ENCODE peak calls at places on chromosomes 2 and 18, in nine cellular contexts. One of them, this sample, is unnamed.

GRCh38 chr2:40369619-40370397 is 82.1 kb downstream of the SLC8A1 start:
- DNase-seq in cardiac muscle cell: peak; percentile 61
- DNase-seq in fibroblast of the aortic adventitia: peak; percentile 54
- DNase-seq in IMR-90: peak; percentile 85
- DNase-seq in CD4-positive, alpha-beta T cell: no peak
- DNase-seq in nephron progenitor cell: no peak
- DNase-seq in activated B cell treated with CpG ODN at 0.5 μM for 24 hours: no peak
- DNase-seq in neural crest cell: no peak
- DNase-seq in kidney epithelial cell: no peak
- DNase-seq in this sample: peak; percentile 73

GRCh38 chr2:191247381-191248057 is 2.3 kb downstream of the MYO1B start:
- DNase-seq in cardiac muscle cell: peak; percentile 90
- DNase-seq in fibroblast of the aortic adventitia: peak; percentile 93
- DNase-seq in IMR-90: peak; percentile 98
- DNase-seq in CD4-positive, alpha-beta T cell: no peak
- DNase-seq in nephron progenitor cell: no peak
- DNase-seq in activated B cell treated with CpG ODN at 0.5 μM for 24 hours: no peak
- DNase-seq in neural crest cell: no peak
- DNase-seq in kidney epithelial cell: peak; percentile 94
- DNase-seq in this sample: peak; percentile 92

GRCh38 chr18:27315001-27315400 is 129.9 kb upstream of the CHST9 start:
- DNase-seq in cardiac muscle cell: peak; percentile 0
- DNase-seq in fibroblast of the aortic adventitia: no peak
- DNase-seq in IMR-90: no peak
- DNase-seq in CD4-positive, alpha-beta T cell: no peak
- DNase-seq in nephron progenitor cell: no peak
- DNase-seq in activated B cell treated with CpG ODN at 0.5 μM for 24 hours: no peak
- DNase-seq in neural crest cell: no peak
- DNase-seq in kidney epithelial cell: no peak
- DNase-seq in this sample: no peak

GRCh38 chr2:164014791-164015190 is 279.0 kb upstream of the FIGN start:
- DNase-seq in cardiac muscle cell: no peak
- DNase-seq in fibroblast of the aortic adventitia: no peak
- DNase-seq in IMR-90: no peak
- DNase-seq in CD4-positive, alpha-beta T cell: no peak
- DNase-seq in nephron progenitor cell: no peak
- DNase-seq in activated B cell treated with CpG ODN at 0.5 μM for 24 hours: no peak
- DNase-seq in neural crest cell: no peak
- DNase-seq in kidney epithelial cell: no peak
- DNase-seq in this sample: no peak

GRCh38 chr2:41764919-41765318 is 282.9 kb upstream of the PKDCC start:
- DNase-seq in cardiac muscle cell: no peak
- DNase-seq in fibroblast of the aortic adventitia: no peak
- DNase-seq in IMR-90: no peak
- DNase-seq in CD4-positive, alpha-beta T cell: no peak
- DNase-seq in nephron progenitor cell: no peak
- DNase-seq in activated B cell treated with CpG ODN at 0.5 μM for 24 hours: no peak
- DNase-seq in neural crest cell: no peak
- DNase-seq in kidney epithelial cell: no peak
- DNase-seq in this sample: no peak

GRCh38 chr18:62485684-62486083 is 37.1 kb upstream of the ZCCHC2 start:
- DNase-seq in cardiac muscle cell: peak; percentile 81
- DNase-seq in fibroblast of the aortic adventitia: peak; percentile 78
- DNase-seq in IMR-90: peak; percentile 76
- DNase-seq in CD4-positive, alpha-beta T cell: no peak
- DNase-seq in nephron progenitor cell: no peak
- DNase-seq in activated B cell treated with CpG ODN at 0.5 μM for 24 hours: no peak
- DNase-seq in neural crest cell: no peak
- DNase-seq in kidney epithelial cell: peak; percentile 86
- DNase-seq in this sample: peak; percentile 74

GRCh38 chr18:5068856-5069255 is 128.2 kb downstream of the AKAIN1 start:
- DNase-seq in cardiac muscle cell: no peak
- DNase-seq in fibroblast of the aortic adventitia: peak; percentile 5
- DNase-seq in IMR-90: no peak
- DNase-seq in CD4-positive, alpha-beta T cell: no peak
- DNase-seq in nephron progenitor cell: no peak
- DNase-seq in activated B cell treated with CpG ODN at 0.5 μM for 24 hours: no peak
- DNase-seq in neural crest cell: no peak
- DNase-seq in kidney epithelial cell: no peak
- DNase-seq in this sample: no peak

GRCh38 chr2:158726906-158727592 is 68.1 kb upstream of the DAPL1 start:
- DNase-seq in cardiac muscle cell: no peak
- DNase-seq in fibroblast of the aortic adventitia: no peak
- DNase-seq in IMR-90: no peak
- DNase-seq in CD4-positive, alpha-beta T cell: no peak
- DNase-seq in nephron progenitor cell: no peak
- DNase-seq in activated B cell treated with CpG ODN at 0.5 μM for 24 hours: no peak
- DNase-seq in neural crest cell: no peak
- DNase-seq in kidney epithelial cell: no peak
- DNase-seq in this sample: no peak

GRCh38 chr2:36919041-36919837 is 47.1 kb downstream of the STRN start:
- DNase-seq in cardiac muscle cell: peak; percentile 5
- DNase-seq in fibroblast of the aortic adventitia: peak; percentile 14
- DNase-seq in IMR-90: peak; percentile 7
- DNase-seq in CD4-positive, alpha-beta T cell: no peak
- DNase-seq in nephron progenitor cell: no peak
- DNase-seq in activated B cell treated with CpG ODN at 0.5 μM for 24 hours: no peak
- DNase-seq in neural crest cell: no peak
- DNase-seq in kidney epithelial cell: no peak
- DNase-seq in this sample: no peak

GRCh38 chr2:159497857-159498256 is 118.5 kb downstream of the BAZ2B start:
- DNase-seq in cardiac muscle cell: no peak
- DNase-seq in fibroblast of the aortic adventitia: no peak
- DNase-seq in IMR-90: no peak
- DNase-seq in CD4-positive, alpha-beta T cell: no peak
- DNase-seq in nephron progenitor cell: no peak
- DNase-seq in activated B cell treated with CpG ODN at 0.5 μM for 24 hours: no peak
- DNase-seq in neural crest cell: no peak
- DNase-seq in kidney epithelial cell: no peak
- DNase-seq in this sample: no peak

GRCh38 chr2:25494626-25495025 is 152.9 kb upstream of the DNMT3A start:
- DNase-seq in cardiac muscle cell: peak; percentile 55
- DNase-seq in fibroblast of the aortic adventitia: peak; percentile 58
- DNase-seq in IMR-90: peak; percentile 66
- DNase-seq in CD4-positive, alpha-beta T cell: no peak
- DNase-seq in nephron progenitor cell: no peak
- DNase-seq in activated B cell treated with CpG ODN at 0.5 μM for 24 hours: no peak
- DNase-seq in neural crest cell: no peak
- DNase-seq in kidney epithelial cell: no peak
- DNase-seq in this sample: no peak

GRCh38 chr2:232013701-232014353 is 52.3 kb downstream of the DIS3L2 start:
- DNase-seq in cardiac muscle cell: peak; percentile 86
- DNase-seq in fibroblast of the aortic adventitia: peak; percentile 82
- DNase-seq in IMR-90: peak; percentile 97
- DNase-seq in CD4-positive, alpha-beta T cell: no peak
- DNase-seq in nephron progenitor cell: no peak
- DNase-seq in activated B cell treated with CpG ODN at 0.5 μM for 24 hours: no peak
- DNase-seq in neural crest cell: no peak
- DNase-seq in kidney epithelial cell: peak; percentile 79
- DNase-seq in this sample: peak; percentile 80

GRCh38 chr18:6729247-6730091 is at the start of gene ARHGAP28:
- DNase-seq in cardiac muscle cell: peak; percentile 96
- DNase-seq in fibroblast of the aortic adventitia: peak; percentile 81
- DNase-seq in IMR-90: peak; percentile 92
- DNase-seq in CD4-positive, alpha-beta T cell: no peak
- DNase-seq in nephron progenitor cell: peak; percentile 91
- DNase-seq in activated B cell treated with CpG ODN at 0.5 μM for 24 hours: no peak
- DNase-seq in neural crest cell: peak; percentile 69
- DNase-seq in kidney epithelial cell: no peak
- DNase-seq in this sample: peak; percentile 47

GRCh38 chr2:54967759-54968365 is 82.4 kb downstream of the RTN4 start:
- DNase-seq in cardiac muscle cell: peak; percentile 59
- DNase-seq in fibroblast of the aortic adventitia: no peak
- DNase-seq in IMR-90: no peak
- DNase-seq in CD4-positive, alpha-beta T cell: no peak
- DNase-seq in nephron progenitor cell: no peak
- DNase-seq in activated B cell treated with CpG ODN at 0.5 μM for 24 hours: no peak
- DNase-seq in neural crest cell: no peak
- DNase-seq in kidney epithelial cell: no peak
- DNase-seq in this sample: no peak

DNA sequence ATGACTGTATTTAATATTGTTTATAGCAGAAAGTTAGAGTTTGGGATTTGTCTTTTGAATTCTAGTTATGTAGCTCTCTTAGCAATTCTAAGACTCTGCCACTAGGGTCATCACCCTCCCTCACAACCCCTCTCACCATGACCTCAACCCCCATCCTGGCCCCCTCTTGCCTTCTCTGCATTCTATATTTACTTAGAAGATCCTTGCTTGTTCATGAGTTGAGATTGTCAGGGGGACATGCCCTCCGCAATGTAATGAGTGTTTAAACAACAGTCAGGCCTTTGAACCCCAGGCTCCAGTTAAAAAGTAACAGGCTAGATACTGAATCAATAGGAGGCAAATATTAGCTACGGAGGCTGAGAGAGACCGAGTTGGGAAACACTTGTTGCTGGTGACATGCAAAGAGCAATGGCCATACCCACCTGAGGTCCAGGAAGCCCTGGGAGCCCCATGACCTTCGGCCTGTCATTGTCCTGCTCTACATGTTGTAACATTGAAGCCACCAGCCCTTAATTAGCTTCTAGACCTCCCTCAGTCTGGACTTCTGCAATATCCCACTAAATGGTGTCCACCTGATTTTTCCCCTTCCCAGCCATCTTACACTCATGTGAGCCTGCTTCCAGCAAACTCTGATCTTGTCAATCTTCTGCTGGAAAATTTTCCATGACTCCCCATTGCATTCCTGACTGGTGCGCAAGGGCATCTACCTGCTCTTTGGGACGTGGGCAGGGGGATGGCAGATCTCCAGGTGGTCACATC is 221.1 kb downstream of the ALPK2 start:
- DNase-seq in cardiac muscle cell: no peak
- DNase-seq in fibroblast of the aortic adventitia: no peak
- DNase-seq in IMR-90: no peak
- DNase-seq in CD4-positive, alpha-beta T cell: no peak
- DNase-seq in nephron progenitor cell: no peak
- DNase-seq in activated B cell treated with CpG ODN at 0.5 μM for 24 hours: no peak
- DNase-seq in neural crest cell: no peak
- DNase-seq in kidney epithelial cell: no peak
- DNase-seq in this sample: no peak
- TF ChIP-seq CTCF in cardiac muscle cell: no peak
- TF ChIP-seq CTCF in fibroblast of the aortic adventitia: no peak
- TF ChIP-seq CTCF in IMR-90: no peak
- TF ChIP-seq CTCF in CD4-positive, alpha-beta T cell: no peak
- TF ChIP-seq CTCF in nephron progenitor cell: no peak
- TF ChIP-seq CTCF in activated B cell treated with CpG ODN at 0.5 μM for 24 hours: no peak
- TF ChIP-seq CTCF in neural crest cell: peak; percentile 28
- TF ChIP-seq CTCF in kidney epithelial cell: no peak
- TF ChIP-seq CTCF in this sample: no peak

GRCh38 chr2:174603280-174603679 is 5.7 kb upstream of the WIPF1 start:
- DNase-seq in cardiac muscle cell: peak; percentile 81
- DNase-seq in fibroblast of the aortic adventitia: peak; percentile 88
- DNase-seq in IMR-90: peak; percentile 67
- DNase-seq in CD4-positive, alpha-beta T cell: no peak
- DNase-seq in nephron progenitor cell: peak; percentile 15
- DNase-seq in activated B cell treated with CpG ODN at 0.5 μM for 24 hours: no peak
- DNase-seq in neural crest cell: no peak
- DNase-seq in kidney epithelial cell: no peak
- DNase-seq in this sample: peak; percentile 70
- TF ChIP-seq CTCF in cardiac muscle cell: peak; percentile 64
- TF ChIP-seq CTCF in fibroblast of the aortic adventitia: peak; percentile 64
- TF ChIP-seq CTCF in IMR-90: peak; percentile 42
- TF ChIP-seq CTCF in CD4-positive, alpha-beta T cell: peak; percentile 84
- TF ChIP-seq CTCF in nephron progenitor cell: peak; percentile 32
- TF ChIP-seq CTCF in activated B cell treated with CpG ODN at 0.5 μM for 24 hours: no peak
- TF ChIP-seq CTCF in neural crest cell: peak; percentile 57
- TF ChIP-seq CTCF in kidney epithelial cell: peak; percentile 38
- TF ChIP-seq CTCF in this sample: peak; percentile 74

GRCh38 chr18:21632393-21632792 is 20.3 kb downstream of the SNRPD1 start:
- DNase-seq in cardiac muscle cell: peak; percentile 32
- DNase-seq in fibroblast of the aortic adventitia: peak; percentile 26
- DNase-seq in IMR-90: no peak
- DNase-seq in CD4-positive, alpha-beta T cell: no peak
- DNase-seq in nephron progenitor cell: no peak
- DNase-seq in activated B cell treated with CpG ODN at 0.5 μM for 24 hours: no peak
- DNase-seq in neural crest cell: no peak
- DNase-seq in kidney epithelial cell: no peak
- DNase-seq in this sample: no peak
- TF ChIP-seq CTCF in cardiac muscle cell: peak; percentile 21
- TF ChIP-seq CTCF in fibroblast of the aortic adventitia: no peak
- TF ChIP-seq CTCF in IMR-90: no peak
- TF ChIP-seq CTCF in CD4-positive, alpha-beta T cell: no peak
- TF ChIP-seq CTCF in nephron progenitor cell: no peak
- TF ChIP-seq CTCF in activated B cell treated with CpG ODN at 0.5 μM for 24 hours: no peak
- TF ChIP-seq CTCF in neural crest cell: peak; percentile 20
- TF ChIP-seq CTCF in kidney epithelial cell: no peak
- TF ChIP-seq CTCF in this sample: peak; percentile 44

DNA sequence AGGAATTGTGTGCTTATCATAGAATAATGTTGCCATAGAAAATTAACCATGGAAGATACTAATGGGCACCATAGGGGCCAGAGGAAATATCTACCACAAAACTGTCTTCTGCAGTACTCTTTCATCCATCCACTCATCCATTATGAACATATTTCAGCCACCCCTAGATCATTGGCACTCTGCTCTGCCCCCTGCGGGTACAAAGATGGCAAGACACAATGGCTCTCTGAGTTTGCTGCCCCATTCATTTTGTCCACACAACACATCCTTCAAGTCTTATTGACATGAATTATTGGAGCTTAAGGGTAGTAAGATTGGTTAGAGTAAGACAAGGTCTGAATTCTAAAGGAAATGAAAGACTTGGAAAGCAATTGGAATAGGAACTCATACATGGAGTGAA is 1224.7 kb upstream of the CELF4 start:
- DNase-seq in cardiac muscle cell: no peak
- DNase-seq in fibroblast of the aortic adventitia: no peak
- DNase-seq in IMR-90: no peak
- DNase-seq in CD4-positive, alpha-beta T cell: no peak
- DNase-seq in nephron progenitor cell: no peak
- DNase-seq in activated B cell treated with CpG ODN at 0.5 μM for 24 hours: no peak
- DNase-seq in neural crest cell: no peak
- DNase-seq in kidney epithelial cell: no peak
- DNase-seq in this sample: no peak
- TF ChIP-seq CTCF in cardiac muscle cell: no peak
- TF ChIP-seq CTCF in fibroblast of the aortic adventitia: no peak
- TF ChIP-seq CTCF in IMR-90: no peak
- TF ChIP-seq CTCF in CD4-positive, alpha-beta T cell: no peak
- TF ChIP-seq CTCF in nephron progenitor cell: peak; percentile 12
- TF ChIP-seq CTCF in activated B cell treated with CpG ODN at 0.5 μM for 24 hours: no peak
- TF ChIP-seq CTCF in neural crest cell: peak; percentile 36
- TF ChIP-seq CTCF in kidney epithelial cell: peak; percentile 20
- TF ChIP-seq CTCF in this sample: no peak

GRCh38 chr2:78541451-78542267 is 483.8 kb upstream of the REG3G start:
- DNase-seq in cardiac muscle cell: no peak
- DNase-seq in fibroblast of the aortic adventitia: no peak
- DNase-seq in IMR-90: no peak
- DNase-seq in CD4-positive, alpha-beta T cell: no peak
- DNase-seq in nephron progenitor cell: no peak
- DNase-seq in activated B cell treated with CpG ODN at 0.5 μM for 24 hours: no peak
- DNase-seq in neural crest cell: no peak
- DNase-seq in kidney epithelial cell: no peak
- DNase-seq in this sample: no peak
- TF ChIP-seq CTCF in cardiac muscle cell: no peak
- TF ChIP-seq CTCF in fibroblast of the aortic adventitia: no peak
- TF ChIP-seq CTCF in IMR-90: no peak
- TF ChIP-seq CTCF in CD4-positive, alpha-beta T cell: no peak
- TF ChIP-seq CTCF in nephron progenitor cell: no peak
- TF ChIP-seq CTCF in activated B cell treated with CpG ODN at 0.5 μM for 24 hours: no peak
- TF ChIP-seq CTCF in neural crest cell: no peak
- TF ChIP-seq CTCF in kidney epithelial cell: no peak
- TF ChIP-seq CTCF in this sample: no peak

This sample was measured in HFFc6.